ENCODE peak calls at places on chromosomes 5 and 9, in eight cellular contexts. X, F, L, Z, R, N, C and K are unnamed samples.

GRCh38 chr9:136720251-136720886 is 8.0 kb downstream of the DIPK1B start:
- DNase-seq in X (no peak), F (no peak), L (no peak), Z (no peak), R (no peak), N (peak), C (no peak), K (no peak)

GRCh38 chr9:37198034-37198718 is 77.8 kb downstream of the ZCCHC7 start:
- DNase-seq in X (no peak), F (no peak), L (no peak), Z (no peak), R (no peak), N (no peak), C (no peak), K (no peak)

GRCh38 chr5:155850411-155850810 is 476.6 kb upstream of the SGCD start:
- DNase-seq in X (no peak), F (no peak), L (no peak), Z (no peak), R (no peak), N (no peak), C (no peak), K (no peak)

GRCh38 chr9:121353246-121353975 is 16.6 kb downstream of the STOM start:
- DNase-seq in X (peak), F (no peak), L (peak), Z (no peak), R (peak), N (no peak), C (no peak), K (peak)

GRCh38 chr9:89941875-89942274 is 337.1 kb downstream of the GADD45G start:
- DNase-seq in X (no peak), F (no peak), L (no peak), Z (no peak), R (no peak), N (no peak), C (no peak), K (no peak)

GRCh38 chr5:96807099-96807654 is 568 bp downstream of the ERAP1 start:
- DNase-seq in X (no peak), F (no peak), L (no peak), Z (peak), R (peak), N (peak), C (peak), K (no peak)

GRCh38 chr5:158718738-158719505 is 380.8 kb downstream of the EBF1 start:
- DNase-seq in X (no peak), F (no peak), L (no peak), Z (no peak), R (no peak), N (no peak), C (no peak), K (no peak)

GRCh38 chr9:108272350-108272899 is 583.4 kb downstream of the ACTL7B start:
- DNase-seq in X (no peak), F (peak), L (no peak), Z (peak), R (no peak), N (peak), C (no peak), K (no peak)

GRCh38 chr9:87500491-87500890 is 2.8 kb downstream of the DAPK1 start:
- DNase-seq in X (no peak), F (no peak), L (no peak), Z (no peak), R (peak), N (no peak), C (no peak), K (no peak)

GRCh38 chr5:106331415-106331814 is 1339.3 kb downstream of the EFNA5 start:
- DNase-seq in X (no peak), F (no peak), L (no peak), Z (no peak), R (no peak), N (no peak), C (no peak), K (no peak)

GRCh38 chr9:19493174-19493811 is 84.5 kb downstream of the ACER2 start:
- DNase-seq in X (peak), F (peak), L (peak), Z (peak), R (peak), N (peak), C (peak), K (peak)

GRCh38 chr5:81842795-81843377 is 92.0 kb upstream of the SSBP2 start:
- DNase-seq in X (no peak), F (no peak), L (no peak), Z (no peak), R (no peak), N (no peak), C (no peak), K (no peak)

GRCh38 chr9:33818167-33818831 is 1.3 kb downstream of the UBE2R2 start:
- DNase-seq in X (peak), F (no peak), L (no peak), Z (no peak), R (peak), N (no peak), C (peak), K (no peak)